ENCODE peak calls at places on chromosomes 3 and 15, in eight cellular contexts. V is AG04450; G is dorsolateral prefrontal cortex; N is CD8-positive, alpha-beta T cell; P is PC-3; M is upper lobe of right lung; C is astrocyte; F is Peyer's patch. J is an unnamed sample.

GRCh38 chr3:129690406-129690805 is 83.9 kb upstream of the PLXND1 start:
- DNase-seq in V (peak; percentile 11), G (no peak), N (no peak), P (peak; percentile 61), M (no peak), C (peak; percentile 51), F (peak; percentile 51), J (peak; percentile 80)

GRCh38 chr3:57709559-57709958 is 16.7 kb upstream of the DENND6A start:
- DNase-seq in V (no peak), G (no peak), N (no peak), P (peak; percentile 77), M (no peak), C (no peak), F (no peak), J (peak; percentile 84)

GRCh38 chr3:65597225-65597951 is 441.3 kb downstream of the MAGI1 start:
- DNase-seq in V (no peak), G (peak; percentile 66), N (no peak), P (no peak), M (peak; percentile 61), C (peak; percentile 51), F (no peak), J (no peak)

GRCh38 chr3:144900366-144900765 is 928.7 kb downstream of the DIPK2A start:
- DNase-seq in V (no peak), G (no peak), N (no peak), P (no peak), M (no peak), C (no peak), F (no peak), J (no peak)

GRCh38 chr3:45272411-45272810 is 46.3 kb upstream of the TMEM158 start:
- DNase-seq in V (no peak), G (no peak), N (no peak), P (no peak), M (no peak), C (no peak), F (no peak), J (no peak)

GRCh38 chr15:44713006-44713966 is 2.0 kb downstream of the B2M start:
- DNase-seq in V (no peak), G (no peak), N (no peak), P (peak; percentile 70), M (no peak), C (peak; percentile 11), F (no peak), J (peak; percentile 41)

GRCh38 chr3:15287565-15288330 is 44.6 kb downstream of the SH3BP5 start:
- DNase-seq in V (peak; percentile 49), G (no peak), N (no peak), P (no peak), M (no peak), C (peak; percentile 81), F (peak; percentile 74), J (peak; percentile 41)

GRCh38 chr3:194281306-194281705 is 69.8 kb downstream of the CPN2 start:
- DNase-seq in V (no peak), G (no peak), N (no peak), P (no peak), M (peak; percentile 56), C (no peak), F (no peak), J (no peak)

GRCh38 chr15:91100561-91101355 is 701 bp downstream of the SV2B start:
- DNase-seq in V (no peak), G (no peak), N (no peak), P (no peak), M (no peak), C (no peak), F (no peak), J (peak; percentile 7)

GRCh38 chr15:80643296-80643965 is 51.7 kb upstream of the ABHD17C start:
- DNase-seq in V (no peak), G (no peak), N (no peak), P (no peak), M (no peak), C (peak; percentile 11), F (no peak), J (peak; percentile 8)

GRCh38 chr15:71048913-71049675 is 66.2 kb upstream of the THSD4 start:
- DNase-seq in V (peak; percentile 92), G (no peak), N (no peak), P (peak; percentile 86), M (no peak), C (peak; percentile 100), F (no peak), J (peak; percentile 96)

GRCh38 chr3:194489736-194490612 is 3.2 kb upstream of the ATP13A3 start:
- DNase-seq in V (no peak), G (no peak), N (no peak), P (peak; percentile 17), M (no peak), C (peak; percentile 57), F (no peak), J (peak; percentile 53)

GRCh38 chr3:111848246-111848645 is 10.8 kb upstream of the PHLDB2 start:
- DNase-seq in V (no peak), G (no peak), N (no peak), P (no peak), M (no peak), C (no peak), F (no peak), J (no peak)

GRCh38 chr15:50344006-50344464 is 11.0 kb downstream of the GABPB1 start:
- DNase-seq in V (no peak), G (no peak), N (no peak), P (no peak), M (no peak), C (no peak), F (peak; percentile 58), J (no peak)

GRCh38 chr3:188197388-188197847 is 43.5 kb downstream of the LPP start:
- DNase-seq in V (no peak), G (no peak), N (no peak), P (no peak), M (no peak), C (peak; percentile 46), F (no peak), J (no peak)

GRCh38 chr15:90154861-90155626 is 46.1 kb upstream of the SEMA4B start:
- DNase-seq in V (peak; percentile 84), G (no peak), N (no peak), P (peak; percentile 97), M (no peak), C (peak; percentile 77), F (no peak), J (peak; percentile 93)

GRCh38 chr3:107966261-107966660 is 124.6 kb downstream of the CD47 start:
- DNase-seq in V (no peak), G (no peak), N (no peak), P (no peak), M (no peak), C (no peak), F (no peak), J (no peak)

GRCh38 chr3:42262525-42262924 is 3.5 kb downstream of the CCK start:
- DNase-seq in V (peak; percentile 60), G (no peak), N (no peak), P (peak; percentile 94), M (no peak), C (peak; percentile 83), F (no peak), J (peak; percentile 97)

DNA sequence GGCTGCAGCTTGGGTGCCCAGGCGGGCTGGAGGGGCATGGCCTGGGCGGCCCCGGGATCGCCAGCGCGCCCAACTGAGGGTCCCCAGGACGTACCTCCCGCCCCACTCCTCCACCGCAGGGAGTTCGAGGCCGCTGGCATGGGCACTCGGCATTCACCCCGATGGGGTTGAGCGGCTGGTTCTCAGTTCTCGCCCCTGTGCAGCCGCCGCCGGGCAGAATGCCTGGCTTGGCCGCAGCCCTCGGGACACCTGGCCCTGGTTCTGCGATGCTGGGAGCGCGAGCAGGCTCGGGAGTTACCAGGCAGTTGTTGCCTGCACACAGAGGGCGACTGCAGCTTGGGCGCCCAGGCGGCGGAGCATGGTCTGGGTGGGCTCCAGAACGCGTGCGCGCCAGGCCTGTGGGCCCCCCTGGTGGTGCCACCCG is 121.4 kb downstream of the LMLN start:
- DNase-seq in V (no peak), G (no peak), N (no peak), P (no peak), M (no peak), C (no peak), F (no peak), J (no peak)
- H3K27me3 ChIP-seq in V (peaks cover 38% of the 10 kb centered on the region), G (peaks cover 42% of the 10 kb centered on the region), N (peaks cover 13% of the 10 kb centered on the region), P (peaks cover 75% of the 10 kb centered on the region), M (peaks cover 73% of the 10 kb centered on the region), C (peaks cover 62% of the 10 kb centered on the region), F (peaks cover 5% of the 10 kb centered on the region), J (peaks cover 24% of the 10 kb centered on the region)

GRCh38 chr3:53160660-53161344 is at the start of gene PRKCD:
- DNase-seq in V (peak; percentile 39), G (peak; percentile 58), N (peak; percentile 76), P (peak; percentile 85), M (peak; percentile 94), C (peak; percentile 68), F (peak; percentile 94), J (peak; percentile 45)
- TF ChIP-seq CTCF in V (peak; percentile 41), G (peak; percentile 17), N (peak; percentile 11), P (peak; percentile 44), M (peak; percentile 65), C (no peak), F (peak; percentile 51), J (peak; percentile 64)

GRCh38 chr15:96052154-96052553 is 278.3 kb upstream of the NR2F2 start:
- DNase-seq in V (no peak), G (no peak), N (no peak), P (no peak), M (no peak), C (no peak), F (no peak), J (no peak)

GRCh38 chr15:96052572-96053038 is 277.9 kb upstream of the NR2F2 start:
- DNase-seq in V (no peak), G (no peak), N (no peak), P (no peak), M (no peak), C (no peak), F (no peak), J (no peak)

GRCh38 chr15:96049766-96050165 is 280.7 kb upstream of the NR2F2 start:
- DNase-seq in V (no peak), G (no peak), N (no peak), P (no peak), M (no peak), C (no peak), F (no peak), J (no peak)

GRCh38 chr15:96053039-96054021 is 277.2 kb upstream of the NR2F2 start:
- DNase-seq in V (no peak), G (no peak), N (no peak), P (peak; percentile 12), M (peak; percentile 80), C (peak; percentile 4), F (no peak), J (peak; percentile 42)

GRCh38 chr15:96051598-96051997 is 278.9 kb upstream of the NR2F2 start:
- DNase-seq in V (no peak), G (no peak), N (no peak), P (no peak), M (no peak), C (no peak), F (no peak), J (peak; percentile 38)
- H3K27me3 ChIP-seq in V (peaks cover 2% of the 10 kb centered on the region), G (peaks cover 19% of the 10 kb centered on the region), N (peaks cover 7% of the 10 kb centered on the region), P (no peaks in the 10 kb centered on the region), M (peaks cover 10% of the 10 kb centered on the region), C (peaks cover 7% of the 10 kb centered on the region), F (no peaks in the 10 kb centered on the region), J (no peaks in the 10 kb centered on the region)

DNA sequence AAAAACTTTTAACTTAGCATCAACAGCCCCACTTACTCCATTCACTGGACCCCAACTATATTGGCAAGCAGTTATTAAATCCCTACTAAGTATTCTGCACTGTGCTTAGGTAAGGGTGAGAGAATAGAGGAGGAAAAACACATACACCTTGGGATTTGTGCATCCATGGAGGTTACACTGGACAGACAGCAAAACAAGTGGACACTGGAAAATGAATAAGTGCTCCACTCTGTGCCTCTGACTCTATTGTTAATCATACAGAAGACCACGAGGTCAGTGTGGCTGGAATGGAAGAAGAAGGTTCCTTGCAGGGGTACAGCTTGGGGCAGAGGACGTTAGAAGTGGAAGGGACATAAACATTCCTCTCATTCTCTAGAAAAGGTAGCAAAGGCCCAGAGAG is 3.2 kb downstream of the ADCY5 start:
- DNase-seq in V (no peak), G (no peak), N (no peak), P (no peak), M (no peak), C (no peak), F (no peak), J (no peak)
- TF ChIP-seq CTCF in V (no peak), G (no peak), N (no peak), P (no peak), M (no peak), C (no peak), F (no peak), J (no peak)